ENCODE peak calls at places on chromosomes 6 and 20, in eight cellular contexts. K is IMR-90, E is left ventricle myocardium inferior, V is keratinocyte, G is brain microvascular endothelial cell, Q is psoas muscle, W is colonic mucosa, N is spleen. L is an unnamed sample.

GRCh38 chr20:5658897-5659296 is 91.3 kb upstream of the SHLD1 start:
- DNase-seq in Q (peak; percentile 69), K (peak; percentile 91), G (peak; percentile 93), V (peak; percentile 65), W (peak; percentile 40), N (peak; percentile 82), E (peak; percentile 50), L (peak; percentile 48)

GRCh38 chr6:110139052-110139451 is 40.4 kb downstream of the WASF1 start:
- DNase-seq in G (no peak), V (no peak), W (no peak), Q (no peak), E (no peak), N (no peak), K (no peak), L (no peak)

GRCh38 chr6:129748901-129749748 is 39.1 kb upstream of the ARHGAP18 start:
- DNase-seq in W (no peak), Q (no peak), E (no peak), V (peak; percentile 73), N (no peak), K (peak; percentile 77), G (no peak), L (no peak)

GRCh38 chr6:11637266-11637665 is 99.7 kb downstream of the TMEM170B start:
- DNase-seq in Q (no peak), V (no peak), E (no peak), K (no peak), N (no peak), W (no peak), G (no peak), L (no peak)

GRCh38 chr20:31505903-31506302 is 8.3 kb upstream of the HM13 start:
- DNase-seq in G (no peak), E (no peak), Q (no peak), W (no peak), V (no peak), K (no peak), N (no peak), L (no peak)

GRCh38 chr6:147651249-147652063 is 143.0 kb downstream of the SAMD5 start:
- DNase-seq in Q (no peak), V (no peak), K (peak; percentile 51), N (no peak), E (peak; percentile 22), G (peak; percentile 56), W (no peak), L (peak; percentile 35)

GRCh38 chr6:6689413-6690143 is 101.1 kb downstream of the LY86 start:
- DNase-seq in G (no peak), K (peak; percentile 24), W (no peak), Q (no peak), V (no peak), N (no peak), E (no peak), L (no peak)

GRCh38 chr6:38012573-38012972 is 193.0 kb downstream of the ZFAND3 start:
- DNase-seq in K (peak; percentile 67), N (no peak), G (peak; percentile 28), E (no peak), V (no peak), Q (no peak), W (no peak), L (no peak)

GRCh38 chr6:37354526-37355384 is 972 bp downstream of the RNF8 start:
- DNase-seq in G (no peak), Q (peak; percentile 53), N (peak; percentile 80), E (peak; percentile 22), V (no peak), K (peak; percentile 17), W (peak; percentile 49), L (peak; percentile 42)

GRCh38 chr6:168313371-168314028 is 6.1 kb downstream of the DACT2 start:
- DNase-seq in V (no peak), G (no peak), Q (no peak), N (no peak), E (no peak), W (peak; percentile 60), K (no peak), L (no peak)

GRCh38 chr6:63742060-63742459 is 106.5 kb downstream of the PHF3 start:
- DNase-seq in E (no peak), K (no peak), V (no peak), W (no peak), N (no peak), G (no peak), Q (no peak), L (no peak)

GRCh38 chr20:49754596-49754995 is 40.9 kb upstream of the B4GALT5 start:
- DNase-seq in E (no peak), N (no peak), K (no peak), G (no peak), V (no peak), W (no peak), Q (no peak), L (no peak)

GRCh38 chr6:24033284-24033683 is 92.7 kb upstream of the NRSN1 start:
- DNase-seq in E (no peak), W (no peak), V (no peak), Q (no peak), G (no peak), N (no peak), K (no peak), L (no peak)

GRCh38 chr6:38564301-38564700 is 75.4 kb downstream of the BTBD9 start:
- DNase-seq in E (no peak), N (no peak), Q (no peak), K (no peak), V (no peak), G (no peak), W (no peak), L (no peak)

GRCh38 chr6:42564496-42564890 is 664 bp downstream of the UBR2 start:
- DNase-seq in W (no peak), N (no peak), K (no peak), V (no peak), G (no peak), Q (no peak), E (no peak), L (no peak)

GRCh38 chr20:23152308-23152892 is 66.3 kb upstream of the CD93 start:
- DNase-seq in N (no peak), Q (peak; percentile 95), E (peak; percentile 83), V (no peak), G (peak; percentile 90), K (peak; percentile 88), W (peak; percentile 19), L (no peak)

GRCh38 chr20:33137195-33137594 is 30.8 kb upstream of the BPIFA2 start:
- DNase-seq in W (no peak), G (no peak), Q (no peak), E (no peak), K (no peak), V (no peak), N (no peak), L (no peak)

GRCh38 chr6:169165031-169165430 is 88.6 kb downstream of the THBS2 start:
- DNase-seq in G (no peak), W (no peak), Q (no peak), K (peak; percentile 22), E (no peak), N (no peak), V (no peak), L (no peak)

GRCh38 chr20:20624914-20625313 is 87.5 kb downstream of the RALGAPA2 start:
- DNase-seq in V (no peak), G (no peak), K (no peak), N (no peak), W (no peak), E (no peak), Q (no peak), L (no peak)

GRCh38 chr20:62710886-62711702 is 2.5 kb downstream of the NTSR1 start:
- DNase-seq in G (no peak), K (peak; percentile 22), N (no peak), W (no peak), Q (no peak), E (no peak), V (no peak), L (no peak)

GRCh38 chr20:33318096-33318429 is 35.0 kb downstream of the BPIFB1 start:
- DNase-seq in G (no peak), K (no peak), W (no peak), N (no peak), Q (no peak), V (no peak), E (no peak), L (no peak)

GRCh38 chr6:140850438-140850837 is 1282.3 kb upstream of the GJE1 start:
- DNase-seq in E (no peak), Q (no peak), N (no peak), W (no peak), K (peak; percentile 70), V (no peak), G (peak; percentile 44), L (no peak)

GRCh38 chr20:1166963-1167720 is 17.6 kb downstream of the TMEM74B start:
- DNase-seq in E (no peak), W (no peak), N (no peak), Q (no peak), K (no peak), G (no peak), V (no peak), L (no peak)
- H3K36me3 ChIP-seq in E (peaks cover 94% of the 10 kb centered on the region), W (peaks cover 20% of the 10 kb centered on the region), N (peaks cover 84% of the 10 kb centered on the region), Q (peaks cover 100% of the 10 kb centered on the region), K (peaks cover 56% of the 10 kb centered on the region), G (peaks cover 61% of the 10 kb centered on the region), V (peaks cover 41% of the 10 kb centered on the region), L (no peaks in the 10 kb centered on the region)

DNA sequence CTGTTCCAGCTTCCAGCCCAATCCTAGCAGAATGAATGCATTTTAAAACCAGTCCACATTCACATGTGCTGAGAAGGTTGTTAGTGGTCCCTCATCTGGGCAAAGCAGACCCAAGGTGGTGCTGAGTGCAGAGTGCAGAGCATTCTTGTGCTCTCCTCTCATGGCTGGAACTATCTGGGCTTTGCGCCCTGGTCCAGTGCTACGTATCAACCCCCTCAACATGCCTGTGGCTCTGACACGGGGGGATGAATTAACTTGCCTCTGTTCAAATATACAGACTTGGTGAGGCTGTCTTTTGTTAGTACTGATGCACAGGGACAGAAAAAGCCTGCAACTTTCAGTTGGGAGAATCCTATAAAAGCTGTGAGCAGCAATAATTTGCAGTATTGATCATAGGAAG is 42.5 kb downstream of the PANK2 start:
- DNase-seq in V (no peak), N (no peak), K (peak; percentile 30), Q (no peak), W (no peak), G (no peak), E (no peak), L (no peak)
- H3K4me3 ChIP-seq in V (no peak overlapping the region), N (no peak overlapping the region), K (no peak overlapping the region), Q (peak overlapping the region; percentile 70), W (no peak overlapping the region), G (no peak overlapping the region), E (no peak overlapping the region), L (no peak overlapping the region)

DNA sequence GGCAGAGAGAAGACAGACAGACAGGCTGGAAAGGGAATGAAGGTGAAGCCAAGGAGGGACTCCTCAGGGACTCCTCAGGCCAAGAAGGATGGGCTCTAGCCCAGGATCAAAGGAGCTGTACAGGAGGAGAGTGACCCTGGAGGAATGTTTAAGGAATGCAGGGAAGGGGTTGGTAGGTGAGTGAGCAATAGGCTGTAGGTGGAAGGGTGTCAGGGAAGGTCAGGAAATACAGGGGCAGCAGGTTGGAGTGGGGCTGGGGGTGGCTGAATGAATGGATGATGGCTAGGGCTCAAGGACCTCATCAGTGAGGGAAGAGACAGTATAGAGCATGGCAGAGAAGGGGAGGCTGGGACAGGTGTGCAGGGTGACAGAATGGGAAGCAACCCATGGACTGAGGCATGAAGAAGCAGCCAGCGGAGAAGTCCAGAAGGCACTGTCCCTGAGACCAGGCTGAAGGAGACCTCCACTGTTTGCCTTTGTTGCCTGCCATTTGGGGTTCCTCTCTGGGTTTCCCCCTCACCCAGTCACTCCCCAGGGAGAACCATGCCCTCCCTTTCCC is 13.2 kb downstream of the SYNGAP1 start:
- DNase-seq in G (no peak), N (no peak), V (no peak), E (no peak), Q (no peak), K (no peak), W (no peak), L (no peak)
- H3K36me3 ChIP-seq in G (peaks cover 22% of the 10 kb centered on the region), N (peaks cover 27% of the 10 kb centered on the region), V (peaks cover 10% of the 10 kb centered on the region), E (peaks cover 31% of the 10 kb centered on the region), Q (peaks cover 26% of the 10 kb centered on the region), K (peaks cover 30% of the 10 kb centered on the region), W (no peaks in the 10 kb centered on the region), L (no peaks in the 10 kb centered on the region)

GRCh38 chr6:50380409-50381105 is 330.8 kb upstream of the DEFB112 start:
- DNase-seq in G (no peak), W (no peak), E (no peak), Q (no peak), N (no peak), V (no peak), K (no peak), L (no peak)
- H3K4me3 ChIP-seq in G (no peak overlapping the region), W (no peak overlapping the region), E (no peak overlapping the region), Q (no peak overlapping the region), N (no peak overlapping the region), V (no peak overlapping the region), K (no peak overlapping the region), L (no peak overlapping the region)